ENCODE peak calls at places on chromosomes 1 and 21, in six cellular contexts. L is kidney epithelial cell, O is H1, S is HCT116, W is tibial artery, F is mammary epithelial cell. N is an unnamed sample.

GRCh38 chr1:112397051-112397471 is 1.0 kb downstream of the CTTNBP2NL start:
- DNase-seq in L (no peak), O (no peak), S (no peak), W (no peak), F (no peak), N (no peak)

GRCh38 chr1:29249170-29249691 is 12.9 kb downstream of the PTPRU start:
- DNase-seq in L (no peak), O (peak; percentile 84), S (no peak), W (no peak), F (peak; percentile 46), N (no peak)

GRCh38 chr1:230596306-230596705 is 46.0 kb upstream of the COG2 start:
- DNase-seq in L (no peak), O (no peak), S (no peak), W (no peak), F (no peak), N (no peak)

GRCh38 chr21:34534522-34534921 is 22.5 kb upstream of the KCNE1 start:
- DNase-seq in L (no peak), O (no peak), S (no peak), W (no peak), F (no peak), N (no peak)

GRCh38 chr1:58497499-58497898 is 49.0 kb downstream of the OMA1 start:
- DNase-seq in L (no peak), O (no peak), S (no peak), W (no peak), F (no peak), N (no peak)

GRCh38 chr1:99327357-99327756 is 63.1 kb downstream of the PLPPR4 start:
- DNase-seq in L (no peak), O (no peak), S (no peak), W (no peak), F (no peak), N (no peak)

GRCh38 chr21:45887121-45887611 is 94.4 kb upstream of the COL6A1 start:
- DNase-seq in L (no peak), O (no peak), S (no peak), W (no peak), F (no peak), N (no peak)

GRCh38 chr1:55146781-55147180 is 68.4 kb downstream of the USP24 start:
- DNase-seq in L (no peak), O (no peak), S (no peak), W (no peak), F (no peak), N (no peak)

GRCh38 chr1:60936052-60936619 is 146.2 kb upstream of the NFIA start:
- DNase-seq in L (no peak), O (no peak), S (no peak), W (no peak), F (no peak), N (no peak)

GRCh38 chr1:25109527-25109926 is 122.8 kb downstream of the SYF2 start:
- DNase-seq in L (no peak), O (no peak), S (no peak), W (no peak), F (no peak), N (no peak)

GRCh38 chr1:112868191-112868590 is 87.8 kb downstream of the SLC16A1 start:
- DNase-seq in L (no peak), O (no peak), S (no peak), W (no peak), F (no peak), N (no peak)

GRCh38 chr1:55214903-55215193 is 316 bp downstream of the USP24 start:
- DNase-seq in L (no peak), O (peak; percentile 75), S (no peak), W (peak; percentile 24), F (no peak), N (no peak)

GRCh38 chr1:155013632-155014031 is 11.0 kb downstream of the ZBTB7B start:
- DNase-seq in L (no peak), O (no peak), S (no peak), W (no peak), F (no peak), N (no peak)

GRCh38 chr1:158049867-158050266 is 56.4 kb downstream of the KIRREL1 start:
- DNase-seq in L (no peak), O (no peak), S (no peak), W (no peak), F (no peak), N (no peak)

DNA sequence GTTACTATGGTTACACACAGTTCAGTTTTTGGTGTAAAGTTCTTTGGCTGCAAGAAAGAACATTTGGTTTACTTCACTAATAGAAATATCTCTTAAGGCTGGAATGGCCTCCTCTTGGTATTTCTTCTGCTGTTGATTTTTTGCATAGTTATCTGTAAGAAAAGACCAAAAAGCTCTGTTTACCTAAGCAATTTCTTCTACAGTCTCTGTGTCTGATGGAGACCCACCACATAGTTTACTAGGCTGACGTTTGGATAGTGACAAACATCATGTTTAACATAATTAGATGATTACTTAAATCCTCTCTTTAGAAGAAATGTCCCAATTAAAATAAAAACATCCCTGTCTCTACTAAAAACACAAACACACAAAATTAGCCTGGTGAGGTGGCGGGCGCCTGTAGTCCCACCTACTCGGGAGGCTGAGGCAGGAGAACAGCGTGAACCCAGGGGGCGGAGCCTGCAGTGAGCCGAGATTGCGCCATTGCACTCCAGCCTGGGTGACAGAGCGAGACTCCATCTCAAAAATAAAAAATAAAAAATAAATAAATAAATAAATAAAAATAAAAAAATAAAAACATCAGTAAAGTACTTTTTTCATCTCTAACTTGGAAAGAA is 7.2 kb downstream of the PIGP start:
- DNase-seq in L (no peak), O (no peak), S (no peak), W (no peak), F (no peak), N (no peak)
- H3K4me3 ChIP-seq in L (no peak overlapping the region), O (no peak overlapping the region), S (no peak overlapping the region), W (no peak overlapping the region), F (no peak overlapping the region), N (no peak overlapping the region)

DNA sequence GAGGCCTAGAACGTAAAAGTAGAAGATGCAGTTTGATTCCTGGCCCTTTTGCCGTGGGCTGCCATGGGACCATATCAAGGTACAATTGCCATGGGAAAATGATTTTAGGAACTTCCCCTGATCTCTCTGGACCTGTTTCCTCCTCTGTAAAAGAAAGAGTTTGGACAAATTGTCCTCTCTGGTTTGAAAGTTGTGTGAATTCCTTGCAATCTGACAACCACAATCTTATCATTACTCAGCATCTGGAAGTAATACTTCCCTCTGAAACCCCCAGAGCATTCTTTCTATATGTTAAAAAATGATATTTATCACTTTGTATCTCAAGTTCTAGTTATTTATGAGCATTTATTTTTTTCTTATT is 181.0 kb downstream of the DYRK1A start:
- DNase-seq in L (no peak), O (no peak), S (no peak), W (no peak), F (no peak), N (no peak)
- H3K4me3 ChIP-seq in L (no peak overlapping the region), O (no peak overlapping the region), S (no peak overlapping the region), W (no peak overlapping the region), F (no peak overlapping the region), N (no peak overlapping the region)

GRCh38 chr1:50967416-50968020 is 2.5 kb upstream of the CDKN2C start:
- DNase-seq in L (no peak), O (no peak), S (no peak), W (no peak), F (peak; percentile 19), N (no peak)
- H3K4me3 ChIP-seq in L (peak overlapping the region; percentile 72), O (no peak overlapping the region), S (peak overlapping the region; percentile 82), W (peak overlapping the region; percentile 96), F (peak overlapping the region; percentile 89), N (peak overlapping the region; percentile 85)

GRCh38 chr1:21752186-21752585 is 30.8 kb downstream of the USP48 start:
- DNase-seq in L (no peak), O (no peak), S (no peak), W (no peak), F (peak; percentile 11), N (no peak)

GRCh38 chr1:21756393-21757089 is 26.4 kb downstream of the USP48 start:
- DNase-seq in L (no peak), O (no peak), S (no peak), W (no peak), F (no peak), N (no peak)

GRCh38 chr1:21758614-21759013 is 24.3 kb downstream of the USP48 start:
- DNase-seq in L (no peak), O (no peak), S (no peak), W (no peak), F (no peak), N (no peak)

GRCh38 chr1:21754583-21754982 is 28.4 kb downstream of the USP48 start:
- DNase-seq in L (no peak), O (no peak), S (no peak), W (no peak), F (no peak), N (no peak)

GRCh38 chr1:21755067-21755466 is 27.9 kb downstream of the USP48 start:
- DNase-seq in L (no peak), O (no peak), S (no peak), W (no peak), F (no peak), N (no peak)
- H3K4me3 ChIP-seq in L (no peak overlapping the region), O (no peak overlapping the region), S (no peak overlapping the region), W (no peak overlapping the region), F (no peak overlapping the region), N (no peak overlapping the region)

GRCh38 chr1:191707288-191707687 is 451.0 kb upstream of the RGS18 start:
- DNase-seq in L (no peak), O (no peak), S (no peak), W (no peak), F (no peak), N (no peak)
- H3K4me3 ChIP-seq in L (no peak overlapping the region), O (no peak overlapping the region), S (no peak overlapping the region), W (no peak overlapping the region), F (no peak overlapping the region), N (no peak overlapping the region)

DNA sequence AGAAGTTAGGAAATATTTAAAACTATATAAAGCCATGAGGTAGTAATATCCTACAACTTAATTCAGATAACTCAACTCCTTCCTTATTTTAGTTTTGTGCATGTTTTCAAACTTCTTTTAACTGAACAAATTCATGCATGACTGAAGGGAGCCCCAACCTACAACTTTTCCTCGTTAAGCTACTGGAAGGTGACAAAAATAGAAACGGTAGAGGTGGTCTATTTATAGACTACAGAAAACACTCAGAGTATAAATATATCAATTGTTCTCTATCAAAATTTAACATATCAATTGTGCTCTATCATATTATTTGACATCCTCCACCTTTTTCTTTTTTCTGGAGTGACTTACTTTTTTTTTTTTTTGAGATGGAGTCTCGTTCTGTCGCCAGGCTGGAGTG is 16.8 kb downstream of the SYNJ1 start:
- DNase-seq in L (no peak), O (no peak), S (no peak), W (no peak), F (no peak), N (no peak)
- H3K4me3 ChIP-seq in L (no peak overlapping the region), O (no peak overlapping the region), S (no peak overlapping the region), W (no peak overlapping the region), F (no peak overlapping the region), N (no peak overlapping the region)

GRCh38 chr1:47611992-47612391 is 174.1 kb downstream of the FOXD2 start:
- DNase-seq in L (no peak), O (no peak), S (no peak), W (no peak), F (no peak), N (no peak)

GRCh38 chr1:47612816-47613215 is 175.0 kb downstream of the FOXD2 start:
- DNase-seq in L (no peak), O (no peak), S (no peak), W (no peak), F (no peak), N (no peak)

DNA sequence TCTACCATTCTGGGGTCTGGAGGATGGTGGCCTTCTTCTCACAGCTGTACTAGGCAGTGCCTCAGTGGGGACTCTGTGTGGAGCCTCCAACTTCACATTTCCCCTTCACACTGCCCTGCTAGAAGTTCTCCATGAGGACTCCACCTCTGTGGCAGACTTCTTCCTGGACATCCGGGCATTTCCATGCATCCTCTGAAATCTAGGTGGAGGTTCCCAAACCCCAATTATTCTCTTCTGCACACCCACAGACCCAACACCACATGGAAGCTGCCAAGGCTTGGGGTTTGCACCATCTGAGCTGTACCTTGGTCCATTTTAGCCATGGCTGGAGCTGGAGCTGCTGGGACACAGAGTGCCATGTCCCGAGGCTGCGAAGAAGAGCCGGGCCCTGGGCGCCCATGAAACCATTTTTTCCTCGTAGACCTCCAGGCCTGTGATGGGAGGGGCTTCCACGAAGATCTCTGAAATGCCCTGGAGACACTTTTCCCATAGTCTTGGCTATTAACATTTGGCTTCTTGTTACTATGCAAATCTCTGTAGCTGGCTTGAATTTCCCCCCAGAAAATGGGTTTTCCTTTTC is 170.5 kb downstream of the FOXD2 start:
- DNase-seq in L (no peak), O (no peak), S (no peak), W (no peak), F (no peak), N (no peak)
- H3K4me3 ChIP-seq in L (no peak overlapping the region), O (no peak overlapping the region), S (no peak overlapping the region), W (no peak overlapping the region), F (no peak overlapping the region), N (no peak overlapping the region)